ENCODE peak calls at places on chromosomes 16 and 17, in four cellular contexts. S is HEK293T, T is NCI-H510A, H is HAP-1. D is an unnamed sample.
A peak's percentile ranks its signal among the peaks of the same experiment; 100 is the strongest.

GRCh38 chr17:77074681-77075080 is 66.1 kb upstream of the SEC14L1 start:
- DNase-seq in S (no peak), T (no peak), H (no peak), D (no peak)

GRCh38 chr17:74776990-74777389 is 845 bp upstream of the NAT9 start:
- DNase-seq in T (no peak), H (no peak), S (no peak), D (no peak)

GRCh38 chr17:42311240-42312034 is 23.1 kb downstream of the STAT5A start:
- DNase-seq in T (peak; percentile 89), H (no peak), S (no peak), D (peak; percentile 75)

GRCh38 chr16:19926449-19927390 is 42.1 kb upstream of the GPRC5B start:
- DNase-seq in T (no peak), S (no peak), H (no peak), D (no peak)

GRCh38 chr17:63714550-63715277 is 14.8 kb upstream of the LIMD2 start:
- DNase-seq in T (no peak), H (no peak), S (no peak), D (no peak)

GRCh38 chr16:47143329-47143676 is 442 bp downstream of the NETO2 start:
- DNase-seq in H (peak; percentile 82), T (peak; percentile 58), S (peak; percentile 80), D (peak; percentile 59)

GRCh38 chr17:5485270-5486205 is at the start of gene DERL2:
- DNase-seq in T (no peak), S (peak; percentile 27), H (peak; percentile 47), D (no peak)

GRCh38 chr17:38451030-38451839 is 23.0 kb downstream of the ARHGAP23 start:
- DNase-seq in H (no peak), T (no peak), S (no peak), D (no peak)

GRCh38 chr16:57504001-57504400 is 17.7 kb upstream of the DOK4 start:
- DNase-seq in S (no peak), T (no peak), H (no peak), D (no peak)

GRCh38 chr16:68752602-68753001 is 15.5 kb downstream of the CDH1 start:
- DNase-seq in S (no peak), H (no peak), T (no peak), D (peak; percentile 58)

GRCh38 chr17:47733414-47734288 is 615 bp downstream of the TBX21 start:
- DNase-seq in H (peak; percentile 10), T (no peak), S (no peak), D (no peak)

GRCh38 chr16:48498761-48499600 is 111.0 kb downstream of the N4BP1 start:
- DNase-seq in S (no peak), H (no peak), T (peak; percentile 17), D (no peak)

GRCh38 chr16:60204221-60204620 is 1470.1 kb upstream of the GOT2 start:
- DNase-seq in H (peak; percentile 61), S (no peak), T (no peak), D (no peak)

GRCh38 chr16:65509172-65509571 is 387.3 kb upstream of the CDH11 start:
- DNase-seq in H (no peak), T (no peak), S (no peak), D (no peak)

GRCh38 chr17:58324409-58325288 is 3.9 kb downstream of the TSPOAP1 start:
- DNase-seq in T (peak; percentile 50), S (no peak), H (no peak), D (no peak)

GRCh38 chr17:81434079-81434478 is 38.8 kb downstream of the BAHCC1 start:
- DNase-seq in T (no peak), S (no peak), H (no peak), D (no peak)

GRCh38 chr17:32759476-32759875 is 117.4 kb downstream of the MYO1D start:
- DNase-seq in T (no peak), H (no peak), S (no peak), D (peak; percentile 48)

GRCh38 chr16:69031877-69032301 is 73.6 kb upstream of the HAS3 start:
- DNase-seq in T (no peak), H (no peak), S (no peak), D (no peak)

GRCh38 chr17:81218459-81218858 is 4.3 kb downstream of the CEP131 start:
- DNase-seq in T (no peak), S (no peak), H (no peak), D (no peak)

GRCh38 chr16:87333581-87334331 is 16.6 kb upstream of the C16orf95 start:
- DNase-seq in H (no peak), T (no peak), S (no peak), D (no peak)

GRCh38 chr17:74842599-74843351 is 16.9 kb downstream of the GRIN2C start:
- DNase-seq in S (peak; percentile 89), T (peak; percentile 69), H (no peak), D (no peak)

GRCh38 chr17:45108595-45109521 is 23.5 kb downstream of the PLCD3 start:
- DNase-seq in S (no peak), T (no peak), H (no peak), D (no peak)

GRCh38 chr16:12459401-12459791 is 344.3 kb downstream of the CPPED1 start:
- DNase-seq in T (no peak), S (no peak), H (no peak), D (no peak)

D was measured in Jurkat, Clone E6-1.